ENCODE peak calls at places on chromosomes 1 and 21, in eight cellular contexts. N is psoas muscle, E is uterus, M is SK-N-SH, Q is tibial nerve, Y is heart right ventricle, G is fibroblast of lung, A is IMR-90. C is an unnamed sample.
A peak's percentile ranks its signal among the peaks of the same experiment; 100 is the strongest.

GRCh38 chr1:39654291-39654690 is 14.8 kb upstream of the HEYL start:
- DNase-seq in N (peak; percentile 55), E (no peak), M (no peak), Q (no peak), Y (no peak), G (no peak), A (peak; percentile 16), C (no peak)

GRCh38 chr1:89085781-89086180 is 20.8 kb upstream of the GBP1 start:
- DNase-seq in N (no peak), E (no peak), M (peak; percentile 62), Q (no peak), Y (no peak), G (peak; percentile 12), A (peak; percentile 56), C (no peak)

GRCh38 chr21:46425566-46425965 is 33.1 kb upstream of the DIP2A start:
- DNase-seq in N (no peak), E (no peak), M (no peak), Q (no peak), Y (no peak), G (no peak), A (no peak), C (peak; percentile 34)

GRCh38 chr1:94542088-94542671 is 621 bp upstream of the F3 start:
- DNase-seq in N (peak; percentile 64), E (peak; percentile 79), M (peak; percentile 62), Q (peak; percentile 50), Y (peak; percentile 45), G (peak; percentile 58), A (peak; percentile 83), C (peak; percentile 68)

GRCh38 chr1:43883321-43883720 is 50.3 kb upstream of the ARTN start:
- DNase-seq in N (no peak), E (no peak), M (peak; percentile 24), Q (no peak), Y (no peak), G (no peak), A (no peak), C (no peak)

GRCh38 chr1:75708910-75709309 is 15.6 kb upstream of the ACADM start:
- DNase-seq in N (no peak), E (no peak), M (no peak), Q (no peak), Y (no peak), G (no peak), A (no peak), C (no peak)

GRCh38 chr1:107153033-107153432 is 12.2 kb downstream of the NTNG1 start:
- DNase-seq in N (no peak), E (no peak), M (no peak), Q (no peak), Y (no peak), G (peak; percentile 55), A (no peak), C (no peak)

GRCh38 chr1:159088050-159088449 is 11.5 kb upstream of the AIM2 start:
- DNase-seq in N (no peak), E (no peak), M (no peak), Q (no peak), Y (no peak), G (peak; percentile 87), A (peak; percentile 78), C (peak; percentile 69)

GRCh38 chr21:33981341-33982101 is 65.9 kb upstream of the ATP5PO start:
- DNase-seq in N (peak; percentile 61), E (peak; percentile 29), M (no peak), Q (no peak), Y (peak; percentile 21), G (no peak), A (no peak), C (peak; percentile 82)

GRCh38 chr1:62327360-62328051 is 8.3 kb upstream of the KANK4 start:
- DNase-seq in N (no peak), E (no peak), M (peak; percentile 42), Q (no peak), Y (no peak), G (no peak), A (no peak), C (peak; percentile 13)
- H3K4me3 ChIP-seq in N (no peak overlapping the region), E (no peak overlapping the region), M (no peak overlapping the region), Q (no peak overlapping the region), Y (no peak overlapping the region), G (no peak overlapping the region), A (no peak overlapping the region), C (no peak overlapping the region)

GRCh38 chr21:45117314-45117713 is 42.9 kb downstream of the ADARB1 start:
- DNase-seq in N (no peak), E (no peak), M (no peak), Q (no peak), Y (no peak), G (no peak), A (no peak), C (no peak)
- H3K4me1 ChIP-seq in N (peaks cover 14% of the 10 kb centered on the region), E (peaks cover 6% of the 10 kb centered on the region), M (peaks cover 23% of the 10 kb centered on the region), Q (no peaks in the 10 kb centered on the region), Y (peaks cover 13% of the 10 kb centered on the region), G (no peaks in the 10 kb centered on the region), A (peaks cover 5% of the 10 kb centered on the region), C (no peaks in the 10 kb centered on the region)

GRCh38 chr1:22287946-22288520 is 145.1 kb upstream of the WNT4 start:
- DNase-seq in N (no peak), E (no peak), M (peak; percentile 17), Q (no peak), Y (no peak), G (no peak), A (no peak), C (no peak)

GRCh38 chr1:22286491-22286890 is 143.6 kb upstream of the WNT4 start:
- DNase-seq in N (no peak), E (no peak), M (peak; percentile 30), Q (no peak), Y (no peak), G (no peak), A (no peak), C (peak; percentile 45)

GRCh38 chr1:22285545-22286396 is 142.9 kb upstream of the WNT4 start:
- DNase-seq in N (peak; percentile 26), E (peak; percentile 29), M (peak; percentile 28), Q (no peak), Y (no peak), G (no peak), A (no peak), C (peak; percentile 83)

GRCh38 chr1:22288593-22289241 is 145.8 kb upstream of the WNT4 start:
- DNase-seq in N (no peak), E (no peak), M (peak; percentile 7), Q (no peak), Y (no peak), G (no peak), A (no peak), C (no peak)

DNA sequence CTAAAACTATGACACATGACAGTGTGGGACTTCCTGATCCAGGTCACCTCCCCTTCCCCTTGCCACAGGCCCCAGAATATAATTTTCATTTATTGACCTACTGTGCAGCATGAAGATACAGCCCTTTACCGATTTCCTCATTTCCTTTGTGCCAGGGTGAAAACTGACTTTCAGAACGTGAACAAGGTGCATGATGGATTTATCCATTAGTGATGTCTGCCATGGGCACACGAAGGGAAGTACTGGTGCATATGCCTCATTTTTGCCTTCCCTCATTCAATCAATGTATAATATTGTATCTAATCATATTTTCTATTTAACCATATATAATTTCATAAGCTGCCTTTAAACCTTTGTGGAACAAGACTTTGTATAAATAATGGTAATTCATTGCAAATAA is 144.4 kb upstream of the WNT4 start:
- DNase-seq in N (no peak), E (no peak), M (no peak), Q (no peak), Y (no peak), G (no peak), A (no peak), C (no peak)
- H3K27me3 ChIP-seq in N (peaks cover 5% of the 10 kb centered on the region), E (no peaks in the 10 kb centered on the region), M (peaks cover 13% of the 10 kb centered on the region), Q (peaks cover 10% of the 10 kb centered on the region), Y (peaks cover 45% of the 10 kb centered on the region), G (peaks cover 12% of the 10 kb centered on the region), A (peaks cover 61% of the 10 kb centered on the region), C (peaks cover 7% of the 10 kb centered on the region)

GRCh38 chr1:51878307-51878615 is 266 bp downstream of the NRDC start:
- DNase-seq in N (no peak), E (no peak), M (no peak), Q (no peak), Y (peak; percentile 10), G (no peak), A (no peak), C (no peak)
- H3K4me3 ChIP-seq in N (peak overlapping the region; percentile 77), E (peak overlapping the region; percentile 90), M (peak overlapping the region; percentile 73), Q (peak overlapping the region; percentile 100), Y (peak overlapping the region; percentile 97), G (peak overlapping the region; percentile 100), A (peak overlapping the region; percentile 83), C (peak overlapping the region; percentile 97)

GRCh38 chr1:202014060-202014459 is 3.7 kb downstream of the ELF3 start:
- DNase-seq in N (no peak), E (no peak), M (no peak), Q (no peak), Y (no peak), G (no peak), A (no peak), C (no peak)
- H3K4me1 ChIP-seq in N (no peaks in the 10 kb centered on the region), E (no peaks in the 10 kb centered on the region), M (peaks cover 3% of the 10 kb centered on the region), Q (peaks cover 27% of the 10 kb centered on the region), Y (peaks cover 4% of the 10 kb centered on the region), G (no peaks in the 10 kb centered on the region), A (peaks cover 19% of the 10 kb centered on the region), C (no peaks in the 10 kb centered on the region)

DNA sequence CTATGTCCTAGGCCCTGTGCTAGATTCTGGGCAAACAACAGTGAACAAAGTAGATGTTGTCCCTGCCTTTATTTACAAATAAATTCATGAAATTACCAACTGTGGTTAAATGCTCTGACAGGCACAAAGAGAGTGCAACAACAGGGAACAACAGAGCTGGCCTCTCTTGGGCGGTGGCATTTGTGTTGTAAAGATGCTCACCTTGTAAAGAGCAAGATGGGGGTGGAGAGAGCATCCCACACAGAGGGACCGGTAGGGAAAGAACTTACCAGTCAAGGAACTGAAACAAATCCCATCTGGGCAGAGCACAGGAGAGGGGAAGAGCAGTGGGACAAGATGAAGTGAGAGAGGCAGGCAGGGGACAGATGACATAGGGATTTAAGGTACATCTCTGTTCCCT is 21.6 kb upstream of the SLC22A15 start:
- DNase-seq in N (no peak), E (no peak), M (no peak), Q (no peak), Y (no peak), G (no peak), A (no peak), C (no peak)
- H3K27me3 ChIP-seq in N (peaks cover 2% of the 10 kb centered on the region), E (no peaks in the 10 kb centered on the region), M (no peaks in the 10 kb centered on the region), Q (no peaks in the 10 kb centered on the region), Y (no peaks in the 10 kb centered on the region), G (no peaks in the 10 kb centered on the region), A (no peaks in the 10 kb centered on the region), C (peaks cover 6% of the 10 kb centered on the region)

DNA sequence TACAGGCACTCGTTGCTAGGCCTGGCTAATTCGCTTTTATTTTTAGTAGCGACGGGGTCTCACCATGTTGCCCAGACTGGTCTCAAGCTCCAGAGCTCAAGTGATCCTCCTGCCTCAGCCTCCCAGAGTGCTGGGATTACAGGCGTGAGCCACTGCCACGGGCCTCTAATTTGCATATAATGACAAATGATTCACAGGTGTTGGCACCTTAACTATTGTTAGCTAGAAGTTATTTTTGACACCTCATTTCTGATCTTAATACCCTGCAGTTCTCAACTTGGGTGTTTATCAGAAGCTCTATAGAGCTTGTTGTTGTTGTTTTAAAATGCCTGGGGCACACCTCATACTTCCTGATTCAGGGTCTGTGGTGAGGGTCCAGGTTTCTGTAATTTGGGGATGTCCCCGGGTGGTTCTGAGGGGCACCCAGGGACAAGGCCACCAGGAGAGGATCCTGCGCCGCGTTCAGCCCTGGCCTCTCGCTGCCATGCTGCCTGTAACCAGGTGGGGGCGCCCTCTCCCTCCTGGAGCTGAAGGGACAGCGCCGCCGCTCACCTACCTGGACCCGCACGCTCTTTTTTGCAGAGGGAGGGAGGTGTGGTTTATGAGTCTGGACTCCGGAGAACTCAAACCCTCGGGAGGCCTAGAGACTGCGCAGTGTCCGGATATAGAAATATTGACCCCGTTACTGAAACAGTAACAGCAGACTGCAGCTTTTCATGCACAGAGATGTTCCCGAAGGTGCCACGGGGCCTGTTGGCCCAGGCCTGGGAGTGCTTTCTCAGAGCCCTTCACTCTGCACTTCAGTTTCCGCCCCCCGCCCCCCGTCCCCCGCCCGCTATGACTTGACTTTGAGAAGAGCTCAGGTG is 23.0 kb upstream of the NEK2 start:
- DNase-seq in N (peak; percentile 68), E (peak; percentile 38), M (peak; percentile 86), Q (peak; percentile 52), Y (peak; percentile 80), G (peak; percentile 53), A (peak; percentile 41), C (peak; percentile 94)
- H3K4me3 ChIP-seq in N (no peak overlapping the region), E (no peak overlapping the region), M (no peak overlapping the region), Q (no peak overlapping the region), Y (peak overlapping the region; percentile 19), G (no peak overlapping the region), A (no peak overlapping the region), C (peak overlapping the region; percentile 63)

C was measured in osteoblast.